ENCODE peak calls at places on chromosomes 12 and 14, in six cellular contexts. T, K, N, M, J and Z are unnamed samples.
A peak's percentile ranks its signal among the peaks of the same experiment; 100 is the strongest.

GRCh38 chr12:105079011-105079570 is 5.2 kb downstream of the ALDH1L2 start:
- DNase-seq in K (no peak), M (no peak), J (no peak), T (no peak), N (no peak), Z (no peak)

GRCh38 chr12:27119797-27120196 is 37.4 kb upstream of the C12orf71 start:
- DNase-seq in K (no peak), J (no peak), M (no peak), N (no peak), T (no peak), Z (no peak)

GRCh38 chr12:117671734-117672133 is 297.1 kb downstream of the KSR2 start:
- DNase-seq in K (no peak), M (no peak), T (peak; percentile 25), N (peak; percentile 21), J (peak; percentile 44), Z (no peak)

GRCh38 chr12:126086242-126086641 is 1021.0 kb downstream of the AACS start:
- DNase-seq in M (no peak), J (no peak), N (no peak), K (no peak), T (no peak), Z (no peak)

GRCh38 chr14:65035049-65035448 is 48.4 kb downstream of the FNTB start:
- DNase-seq in N (no peak), K (peak; percentile 47), J (peak; percentile 19), M (no peak), T (peak; percentile 50), Z (no peak)

GRCh38 chr12:98422359-98422758 is 93.0 kb upstream of the TMPO start:
- DNase-seq in M (no peak), N (no peak), J (no peak), T (no peak), K (no peak), Z (no peak)

GRCh38 chr12:89156862-89157262 is 195.4 kb downstream of the DUSP6 start:
- DNase-seq in J (no peak), N (no peak), K (no peak), M (peak; percentile 65), T (no peak), Z (no peak)

GRCh38 chr14:62645649-62646048 is 399.6 kb downstream of the KCNH5 start:
- DNase-seq in K (no peak), M (no peak), N (no peak), T (no peak), J (no peak), Z (peak; percentile 26)

GRCh38 chr14:99664636-99665273 is 19.3 kb upstream of the CYP46A1 start:
- DNase-seq in M (no peak), T (no peak), J (no peak), K (no peak), N (no peak), Z (no peak)

GRCh38 chr14:47208434-47208833 is 467.0 kb downstream of the MDGA2 start:
- DNase-seq in K (no peak), N (no peak), M (no peak), J (no peak), T (no peak), Z (no peak)

GRCh38 chr12:117622087-117622486 is 260.7 kb upstream of the NOS1 start:
- DNase-seq in M (no peak), N (no peak), J (no peak), T (no peak), K (no peak), Z (no peak)

GRCh38 chr12:5438671-5439200 is 6.8 kb downstream of the NTF3 start:
- DNase-seq in K (no peak), J (no peak), T (no peak), N (no peak), M (no peak), Z (no peak)

GRCh38 chr14:59318908-59319307 is 130.4 kb downstream of the DAAM1 start:
- DNase-seq in J (no peak), N (no peak), M (no peak), T (no peak), K (no peak), Z (no peak)

GRCh38 chr12:7354521-7354920 is 50.6 kb downstream of the ACSM4 start:
- DNase-seq in J (no peak), M (peak; percentile 25), T (no peak), N (no peak), K (no peak), Z (no peak)

GRCh38 chr14:22465201-22465835 is 123.7 kb downstream of the DAD1 start:
- DNase-seq in K (no peak), J (no peak), T (no peak), N (no peak), M (peak; percentile 27), Z (no peak)

GRCh38 chr12:52050771-52051541 is at the start of gene NR4A1:
- DNase-seq in J (peak; percentile 99), M (peak; percentile 95), T (peak; percentile 98), N (peak; percentile 94), K (peak; percentile 99), Z (peak; percentile 84)

GRCh38 chr12:116642101-116642500 is 82.9 kb downstream of the MAP1LC3B2 start:
- DNase-seq in J (no peak), M (no peak), K (no peak), T (no peak), N (no peak), Z (no peak)

GRCh38 chr12:109820921-109821381 is 12.2 kb downstream of the TRPV4 start:
- DNase-seq in K (no peak), N (peak; percentile 58), J (no peak), T (no peak), M (no peak), Z (no peak)

GRCh38 chr12:40310201-40310600 is 85.4 kb downstream of the LRRK2 start:
- DNase-seq in K (no peak), N (no peak), T (no peak), M (no peak), J (no peak), Z (no peak)

GRCh38 chr12:121576851-121577391 is 3.9 kb downstream of the KDM2B start:
- DNase-seq in N (peak; percentile 42), M (peak; percentile 89), J (peak; percentile 26), T (peak; percentile 10), K (peak; percentile 41), Z (peak; percentile 36)

GRCh38 chr12:121577443-121578180 is 3.2 kb downstream of the KDM2B start:
- DNase-seq in J (peak; percentile 41), K (no peak), N (no peak), T (no peak), M (no peak), Z (no peak)

GRCh38 chr12:121575051-121575450 is 5.8 kb downstream of the KDM2B start:
- DNase-seq in N (no peak), K (no peak), J (no peak), M (no peak), T (no peak), Z (no peak)

GRCh38 chr12:121573949-121574520 is 6.8 kb downstream of the KDM2B start:
- DNase-seq in T (no peak), J (no peak), N (no peak), K (no peak), M (no peak), Z (no peak)

DNA sequence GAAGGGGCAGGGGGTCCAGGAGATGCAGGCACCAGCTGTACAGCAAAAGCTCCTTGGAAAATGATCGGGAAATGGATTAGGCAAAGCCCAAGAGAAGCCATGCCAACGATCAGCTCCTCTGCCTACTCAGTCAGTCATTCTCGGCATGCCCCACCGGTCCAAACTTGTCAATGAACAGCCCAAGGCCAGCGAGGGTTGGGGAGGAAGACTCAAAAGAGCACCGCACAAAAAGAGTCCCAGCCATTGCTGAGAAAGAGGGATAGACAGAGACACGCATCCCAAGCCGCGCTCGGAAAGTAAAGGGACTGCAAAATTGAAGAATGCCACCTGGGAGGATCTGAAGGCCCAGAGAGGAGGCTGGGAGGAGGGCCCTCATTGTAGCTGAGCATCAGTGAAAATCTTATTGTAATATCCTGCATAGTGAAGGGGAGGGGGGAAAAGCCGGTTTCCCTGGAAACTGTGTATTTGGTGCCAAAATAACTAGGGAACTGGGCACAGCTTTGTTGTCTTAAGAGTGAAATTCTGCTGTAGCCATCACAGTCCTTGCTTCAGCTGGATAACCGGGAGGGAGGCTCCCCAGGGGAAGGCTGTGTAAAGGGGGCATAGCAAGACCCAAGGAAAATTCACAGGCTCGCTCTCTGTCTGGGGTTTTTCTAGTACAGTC is 4.7 kb downstream of the KDM2B start:
- DNase-seq in N (no peak), T (no peak), K (no peak), J (no peak), M (peak; percentile 18), Z (no peak)
- H3K4me3 ChIP-seq in N (no peak overlapping the region), T (no peak overlapping the region), K (no peak overlapping the region), J (no peak overlapping the region), M (no peak overlapping the region), Z (peak overlapping the region; percentile 11)

GRCh38 chr12:96208801-96209534 is 14.8 kb downstream of the ELK3 start:
- DNase-seq in N (no peak), J (no peak), T (no peak), K (no peak), M (peak; percentile 49), Z (no peak)
- TF ChIP-seq CTCF in N (no peak), J (no peak), T (no peak), K (peak; percentile 40), M (no peak), Z (peak; percentile 25)

GRCh38 chr14:33794791-33795300 is 156.0 kb downstream of the EGLN3 start:
- DNase-seq in N (no peak), K (no peak), M (peak; percentile 22), T (no peak), J (no peak), Z (no peak)

GRCh38 chr14:33793711-33794110 is 157.2 kb downstream of the EGLN3 start:
- DNase-seq in K (no peak), M (no peak), N (no peak), J (no peak), T (no peak), Z (no peak)

GRCh38 chr14:33791971-33792370 is 158.9 kb downstream of the EGLN3 start:
- DNase-seq in M (no peak), N (no peak), K (no peak), J (no peak), T (no peak), Z (no peak)

GRCh38 chr14:33790996-33791395 is 159.9 kb downstream of the EGLN3 start:
- DNase-seq in J (no peak), M (no peak), N (no peak), K (no peak), T (no peak), Z (no peak)

GRCh38 chr14:33792387-33793368 is 158.2 kb downstream of the EGLN3 start:
- DNase-seq in N (peak; percentile 61), T (peak; percentile 89), J (peak; percentile 74), K (peak; percentile 90), M (peak; percentile 86), Z (peak; percentile 74)
- H3K4me3 ChIP-seq in N (peak overlapping the region; percentile 40), T (peak overlapping the region; percentile 32), J (no peak overlapping the region), K (peak overlapping the region; percentile 19), M (peak overlapping the region; percentile 16), Z (no peak overlapping the region)

GRCh38 chr12:130819248-130819576 is 19.8 kb downstream of the STX2 start:
- DNase-seq in J (no peak), T (no peak), K (no peak), M (no peak), N (no peak), Z (no peak)
- TF ChIP-seq CTCF in J (no peak), T (no peak), K (no peak), M (no peak), N (peak; percentile 24), Z (no peak)

DNA sequence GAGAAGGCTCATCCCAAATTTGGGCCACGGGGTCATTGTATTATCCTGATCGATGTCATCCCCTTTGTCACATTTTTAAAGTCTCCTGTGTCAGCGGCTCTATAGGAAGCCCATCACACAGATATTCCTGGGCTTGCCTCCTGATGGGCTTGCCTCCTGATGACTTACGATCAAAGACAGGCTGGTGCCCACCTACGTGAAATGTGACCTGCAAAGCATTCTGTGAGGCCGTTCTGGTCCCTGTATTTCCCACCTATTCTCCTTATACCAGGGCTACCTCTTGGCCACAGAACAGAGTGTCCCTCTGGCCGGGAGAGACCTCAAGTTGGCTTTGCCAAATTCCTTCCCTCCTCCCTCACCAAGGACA is 160.0 kb downstream of the TSPAN9 start:
- DNase-seq in M (no peak), K (no peak), N (no peak), J (no peak), T (no peak), Z (no peak)
- H3K4me3 ChIP-seq in M (no peak overlapping the region), K (no peak overlapping the region), N (no peak overlapping the region), J (no peak overlapping the region), T (no peak overlapping the region), Z (no peak overlapping the region)